ENCODE peak calls at places on chromosomes 5 and 9, in seven cellular contexts. R, J, X, O, I, K and L are unnamed samples.

GRCh38 chr5:88829773-88830172 is 53.2 kb downstream of the MEF2C start:
- DNase-seq in R (no peak), J (no peak), X (no peak), O (no peak), I (peak), K (no peak), L (no peak)

GRCh38 chr5:141957367-141957993 is 522 bp downstream of the PCDH12 start:
- DNase-seq in R (no peak), J (no peak), X (no peak), O (no peak), I (no peak), K (no peak), L (no peak)

GRCh38 chr5:55601209-55601618 is 66.5 kb upstream of the PLPP1 start:
- DNase-seq in R (peak), J (peak), X (no peak), O (no peak), I (no peak), K (peak), L (peak)

GRCh38 chr9:136679431-136679941 is 7.8 kb downstream of the AGPAT2 start:
- DNase-seq in R (peak), J (no peak), X (no peak), O (no peak), I (no peak), K (no peak), L (peak)

GRCh38 chr5:156934450-156935211 is 28.4 kb downstream of the TIMD4 start:
- DNase-seq in R (peak), J (no peak), X (peak), O (no peak), I (peak), K (no peak), L (no peak)

GRCh38 chr9:96006961-96007360 is 131.5 kb downstream of the ERCC6L2 start:
- DNase-seq in R (no peak), J (no peak), X (no peak), O (no peak), I (no peak), K (peak), L (no peak)

GRCh38 chr5:15026944-15027343 is 155.4 kb upstream of the ANKH start:
- DNase-seq in R (no peak), J (no peak), X (no peak), O (no peak), I (no peak), K (no peak), L (no peak)

GRCh38 chr5:151820903-151821302 is 49.1 kb downstream of the G3BP1 start:
- DNase-seq in R (no peak), J (no peak), X (no peak), O (no peak), I (no peak), K (no peak), L (no peak)

GRCh38 chr9:76032652-76033373 is 142.3 kb downstream of the PCSK5 start:
- DNase-seq in R (no peak), J (no peak), X (no peak), O (no peak), I (no peak), K (no peak), L (no peak)
- H3K4me3 ChIP-seq in R (no peak), J (no peak), X (no peak), O (no peak), I (no peak), K (no peak), L (no peak)

DNA sequence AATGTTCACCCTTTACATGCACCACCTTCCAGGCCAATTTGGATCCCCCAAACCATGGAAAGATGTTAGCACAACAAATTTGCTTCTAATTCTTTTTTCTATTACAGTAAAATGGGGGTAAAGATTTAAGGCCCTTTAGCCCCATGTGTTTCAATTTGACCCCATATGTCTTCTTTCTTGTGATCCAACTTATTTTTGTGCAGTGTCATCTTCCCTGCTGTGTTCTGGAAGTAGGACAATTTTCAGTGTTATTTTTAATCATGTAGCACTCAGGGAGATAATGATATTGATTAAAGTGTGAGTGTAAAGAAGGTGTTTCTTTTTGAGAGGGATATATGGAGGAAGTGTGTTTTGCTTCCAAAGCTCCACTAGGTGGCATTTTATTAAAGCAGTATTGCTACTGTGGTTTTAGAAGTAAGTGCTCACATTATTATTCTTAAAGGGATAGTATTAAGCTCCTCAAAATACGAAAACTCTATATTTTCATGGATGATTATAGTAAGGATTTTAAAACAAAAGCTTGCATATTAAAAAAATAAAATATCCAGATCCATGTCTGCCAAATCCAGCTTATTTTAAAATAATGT is 118.7 kb upstream of the ATP10B start:
- DNase-seq in R (peak), J (no peak), X (peak), O (no peak), I (peak), K (no peak), L (no peak)
- TF ChIP-seq CTCF in R (peak), J (no peak), X (peak), O (peak), I (peak), K (no peak), L (peak)

GRCh38 chr5:3317051-3317795 is 278.4 kb upstream of the IRX1 start:
- DNase-seq in R (no peak), J (no peak), X (no peak), O (no peak), I (no peak), K (no peak), L (no peak)
- H3K4me3 ChIP-seq in R (no peak), J (no peak), X (no peak), O (no peak), I (no peak), K (no peak), L (no peak)

GRCh38 chr5:83385812-83386211 is 85.7 kb upstream of the VCAN start:
- DNase-seq in R (no peak), J (no peak), X (no peak), O (no peak), I (no peak), K (no peak), L (no peak)
- TF ChIP-seq CTCF in R (no peak), J (no peak), X (no peak), O (no peak), I (no peak), K (no peak), L (peak)

DNA sequence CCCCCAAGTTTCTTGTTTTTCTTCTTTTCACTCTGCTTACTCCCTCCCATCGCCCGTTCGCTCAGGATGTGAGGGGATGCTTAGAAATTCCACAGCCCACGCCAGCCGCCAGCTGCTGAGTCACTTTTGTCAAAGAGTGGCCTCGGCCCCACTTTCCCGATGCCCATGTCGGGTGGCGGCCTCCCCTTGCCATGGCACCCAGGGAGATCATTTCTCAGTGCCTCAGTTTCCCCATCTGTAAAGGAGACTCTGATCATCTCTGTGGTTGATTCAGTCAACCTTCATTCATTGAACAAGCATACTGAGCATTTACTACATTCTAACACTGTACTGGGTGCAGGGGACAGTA is 362 bp upstream of the PDGFRB start:
- DNase-seq in R (no peak), J (no peak), X (no peak), O (no peak), I (no peak), K (no peak), L (no peak)
- H3K4me3 ChIP-seq in R (peak), J (peak), X (peak), O (peak), I (peak), K (peak), L (no peak)

GRCh38 chr5:36569456-36569855 is 37.0 kb upstream of the SLC1A3 start:
- DNase-seq in R (peak), J (no peak), X (no peak), O (no peak), I (no peak), K (peak), L (no peak)
- TF ChIP-seq CTCF in R (no peak), J (no peak), X (no peak), O (no peak), I (no peak), K (no peak), L (no peak)